ENCODE peak calls at places on chromosomes 7 and 10, in ten cellular contexts. H is AG04449; E is HepG2; O is GDM1; Z is GM13977; X is T-helper 1 cell; I is K562; B is T-helper 2 cell; A is anterior cingulate cortex; U is stimulated activated CD4-positive, alpha-beta T cell treated with anti-CD3 and anti-CD28 coated beads, Interleukin-12 subunit alpha, Interleukin-12 subunit beta, amount 100 ng/mL, for 4 hours. C is an unnamed sample.

GRCh38 chr10:131126321-131127121 is 185.0 kb downstream of the TCERG1L start:
- DNase-seq in Z (no peak), E (no peak), A (no peak), X (no peak), B (no peak), I (no peak), O (no peak), U (no peak), H (no peak), C (no peak)

GRCh38 chr7:80411621-80412020 is 100.2 kb downstream of the GNAT3 start:
- DNase-seq in B (no peak), Z (no peak), E (no peak), H (no peak), X (no peak), I (no peak), U (no peak), A (no peak), O (no peak), C (no peak)

GRCh38 chr7:108684629-108685028 is 115.0 kb downstream of the DNAJB9 start:
- DNase-seq in A (no peak), U (no peak), H (no peak), E (no peak), X (no peak), Z (no peak), B (no peak), I (no peak), O (no peak), C (no peak)

GRCh38 chr7:29005829-29006228 is 47.7 kb upstream of the TRIL start:
- DNase-seq in H (no peak), I (no peak), E (peak; percentile 15), Z (no peak), X (no peak), A (no peak), B (no peak), O (no peak), U (no peak), C (no peak)

GRCh38 chr7:38398725-38399321 is 125.4 kb upstream of the TARP start:
- DNase-seq in B (peak; percentile 63), A (no peak), U (peak; percentile 61), O (no peak), H (no peak), I (peak; percentile 44), Z (peak; percentile 56), X (peak; percentile 53), E (peak; percentile 21), C (peak; percentile 52)

GRCh38 chr10:53997953-53998352 is 803.1 kb downstream of the PCDH15 start:
- DNase-seq in Z (no peak), I (no peak), B (no peak), X (no peak), E (peak; percentile 5), O (no peak), U (no peak), A (no peak), H (no peak), C (no peak)

GRCh38 chr10:107686095-107686494 is 521.6 kb upstream of the SORCS1 start:
- DNase-seq in E (no peak), A (no peak), X (no peak), Z (no peak), U (no peak), I (no peak), B (no peak), H (no peak), O (peak; percentile 35), C (no peak)

GRCh38 chr7:5421626-5422323 is 1.9 kb downstream of the TNRC18 start:
- DNase-seq in I (no peak), O (peak; percentile 62), A (peak; percentile 53), U (no peak), X (no peak), E (peak; percentile 93), Z (no peak), B (peak; percentile 16), H (no peak), C (no peak)

GRCh38 chr10:92418221-92418620 is 127.3 kb downstream of the MARCHF5 start:
- DNase-seq in A (no peak), O (no peak), X (no peak), U (no peak), H (no peak), Z (no peak), I (no peak), E (no peak), B (no peak), C (no peak)

GRCh38 chr7:22357311-22358175 is 589 bp upstream of the RAPGEF5 start:
- DNase-seq in U (no peak), E (peak; percentile 84), Z (peak; percentile 30), A (no peak), O (no peak), H (no peak), B (no peak), X (no peak), I (no peak), C (no peak)

GRCh38 chr10:18860591-18861205 is 187.9 kb upstream of the MALRD1 start:
- DNase-seq in E (no peak), O (no peak), U (no peak), Z (no peak), I (no peak), X (no peak), A (no peak), B (no peak), H (no peak), C (no peak)

GRCh38 chr7:98647326-98647725 is 30.2 kb downstream of the NPTX2 start:
- DNase-seq in U (no peak), I (no peak), B (no peak), Z (no peak), E (no peak), A (no peak), H (no peak), O (no peak), X (no peak), C (no peak)

GRCh38 chr10:133141144-133141962 is 18.7 kb upstream of the KNDC1 start:
- DNase-seq in O (no peak), X (no peak), A (no peak), B (no peak), I (no peak), H (no peak), Z (no peak), U (no peak), E (no peak), C (no peak)

GRCh38 chr10:133161486-133162051 is 1.6 kb downstream of the KNDC1 start:
- DNase-seq in O (no peak), I (no peak), X (no peak), A (no peak), Z (no peak), B (no peak), H (no peak), E (no peak), U (no peak), C (no peak)

GRCh38 chr7:73570521-73570920 is 7.9 kb downstream of the TBL2 start:
- DNase-seq in X (no peak), Z (no peak), E (no peak), H (no peak), I (no peak), A (no peak), B (no peak), O (no peak), U (no peak), C (no peak)

GRCh38 chr10:1854271-1854670 is 116.9 kb upstream of the ADARB2 start:
- DNase-seq in A (no peak), U (no peak), I (no peak), Z (no peak), H (no peak), B (no peak), O (no peak), E (no peak), X (no peak), C (no peak)

GRCh38 chr10:971613-972012 is 16.6 kb upstream of the GTPBP4 start:
- DNase-seq in B (no peak), I (no peak), Z (no peak), E (peak; percentile 38), H (no peak), X (no peak), A (no peak), U (no peak), O (no peak), C (no peak)

GRCh38 chr10:20596911-20597310 is 300.2 kb downstream of the NEBL start:
- DNase-seq in U (no peak), H (no peak), A (no peak), Z (no peak), I (no peak), E (no peak), B (no peak), O (no peak), X (no peak), C (no peak)

GRCh38 chr10:101006593-101007098 is 7.0 kb downstream of the LZTS2 start:
- DNase-seq in X (no peak), O (no peak), U (no peak), H (no peak), A (peak; percentile 70), E (no peak), I (no peak), Z (no peak), B (no peak), C (no peak)

GRCh38 chr7:130921391-130922180 is 187.6 kb upstream of the KLF14 start:
- DNase-seq in O (no peak), B (no peak), E (no peak), A (peak; percentile 73), I (no peak), X (no peak), Z (no peak), H (no peak), U (no peak), C (no peak)

C was measured in T-helper 9 cell.